ENCODE peak calls at places on chromosomes 5 and 9, in four cellular contexts. B is mesenchymal stem cell, C is Peyer's patch, K is pancreas. F is an unnamed sample.
A peak's percentile ranks its signal among the peaks of the same experiment; 100 is the strongest.

GRCh38 chr5:11247224-11247623 is 486.2 kb upstream of the DAP start:
- DNase-seq in K (no peak), B (no peak), C (no peak), F (no peak)

GRCh38 chr9:132589148-132590036 is 7.0 kb downstream of the BARHL1 start:
- DNase-seq in K (no peak), B (no peak), C (no peak), F (no peak)

GRCh38 chr9:1604942-1605560 is 410.1 kb upstream of the SMARCA2 start:
- DNase-seq in B (no peak), K (no peak), C (no peak), F (peak; percentile 18)

GRCh38 chr9:129284607-129285291 is 106.7 kb upstream of the IER5L start:
- DNase-seq in K (no peak), B (no peak), C (peak; percentile 44), F (no peak)

GRCh38 chr5:145236966-145237365 is 598.2 kb downstream of the PRELID2 start:
- DNase-seq in C (no peak), B (no peak), K (no peak), F (peak; percentile 19)

GRCh38 chr5:173963107-173963506 is 25.9 kb upstream of the C5orf47 start:
- DNase-seq in B (peak; percentile 33), K (no peak), C (no peak), F (peak; percentile 69)

GRCh38 chr9:131738838-131739191 is 1.1 kb downstream of the RAPGEF1 start:
- DNase-seq in B (no peak), K (peak; percentile 57), C (peak; percentile 80), F (no peak)

GRCh38 chr5:52607425-52607824 is 180.3 kb upstream of the ITGA1 start:
- DNase-seq in C (no peak), K (no peak), B (no peak), F (no peak)

GRCh38 chr5:119168401-119168800 is 97.5 kb downstream of the DMXL1 start:
- DNase-seq in K (no peak), C (no peak), B (peak; percentile 43), F (peak; percentile 6)

GRCh38 chr9:95316794-95317118 is 753 bp downstream of the FANCC start:
- DNase-seq in B (peak; percentile 81), K (peak; percentile 71), C (peak; percentile 78), F (peak; percentile 89)

GRCh38 chr5:10331341-10331796 is 22.1 kb upstream of the MARCHF6 start:
- DNase-seq in K (peak; percentile 82), B (no peak), C (no peak), F (peak; percentile 50)

GRCh38 chr5:14659821-14660607 is 4.5 kb upstream of the OTULIN start:
- DNase-seq in C (no peak), B (no peak), K (no peak), F (peak; percentile 63)

GRCh38 chr5:176774216-176775171 is 35.9 kb upstream of the UNC5A start:
- DNase-seq in C (peak; percentile 14), K (no peak), B (no peak), F (no peak)

GRCh38 chr5:80034559-80034958 is 589 bp upstream of the THBS4 start:
- DNase-seq in B (peak; percentile 9), K (no peak), C (no peak), F (no peak)

GRCh38 chr5:170135796-170136490 is 30.2 kb downstream of the FOXI1 start:
- DNase-seq in K (no peak), B (no peak), C (no peak), F (peak; percentile 8)

GRCh38 chr5:169706070-169706469 is 69.0 kb downstream of the DOCK2 start:
- DNase-seq in B (peak; percentile 52), C (no peak), K (no peak), F (no peak)

GRCh38 chr5:151718653-151719052 is 31.9 kb upstream of the SPARC start:
- DNase-seq in K (no peak), B (no peak), C (no peak), F (peak; percentile 67)

GRCh38 chr5:113276001-113276400 is 158.8 kb downstream of the TSSK1B start:
- DNase-seq in B (no peak), K (no peak), C (no peak), F (no peak)

GRCh38 chr9:2053883-2054845 is 39.0 kb downstream of the SMARCA2 start:
- DNase-seq in C (peak; percentile 87), B (peak; percentile 22), K (no peak), F (peak; percentile 75)

GRCh38 chr5:1514027-1514818 is 9.5 kb downstream of the LPCAT1 start:
- DNase-seq in C (peak; percentile 33), K (no peak), B (no peak), F (no peak)